ENCODE peak calls at places on chromosomes 2 and 18, in eight cellular contexts. M, W, P, F, Y, Q, L and O are unnamed samples.

GRCh38 chr18:74596959-74597661 is 560 bp upstream of the ZNF407 start:
- DNase-seq in M (peak), W (peak), P (peak), F (peak), Y (peak), Q (peak), L (peak), O (peak)

GRCh38 chr2:15399241-15399640 is 161.9 kb downstream of the NBAS start:
- DNase-seq in M (no peak), W (no peak), P (no peak), F (no peak), Y (no peak), Q (no peak), L (no peak), O (no peak)

GRCh38 chr2:233418052-233418760 is 63.9 kb downstream of the DGKD start:
- DNase-seq in M (no peak), W (no peak), P (no peak), F (no peak), Y (no peak), Q (no peak), L (no peak), O (no peak)

GRCh38 chr2:5690718-5691658 is 1.2 kb upstream of the SOX11 start:
- DNase-seq in M (no peak), W (no peak), P (no peak), F (no peak), Y (peak), Q (peak), L (no peak), O (no peak)

GRCh38 chr18:43793910-43794309 is 516.6 kb upstream of the SYT4 start:
- DNase-seq in M (no peak), W (no peak), P (no peak), F (no peak), Y (no peak), Q (no peak), L (no peak), O (no peak)

GRCh38 chr2:85605406-85606115 is 3.1 kb upstream of the TMEM150A start:
- DNase-seq in M (no peak), W (no peak), P (no peak), F (no peak), Y (no peak), Q (peak), L (peak), O (no peak)

GRCh38 chr2:23760746-23761145 is 166.2 kb downstream of the ATAD2B start:
- DNase-seq in M (no peak), W (peak), P (no peak), F (no peak), Y (no peak), Q (peak), L (peak), O (no peak)

GRCh38 chr18:55927831-55928230 is 339.8 kb upstream of the TCF4 start:
- DNase-seq in M (no peak), W (no peak), P (no peak), F (no peak), Y (no peak), Q (no peak), L (no peak), O (no peak)

GRCh38 chr2:64945973-64946736 is 43.0 kb upstream of the SLC1A4 start:
- DNase-seq in M (peak), W (no peak), P (peak), F (peak), Y (no peak), Q (peak), L (no peak), O (peak)

GRCh38 chr2:101108357-101108756 is 42.8 kb downstream of the TBC1D8 start:
- DNase-seq in M (no peak), W (no peak), P (no peak), F (no peak), Y (no peak), Q (no peak), L (no peak), O (no peak)